ENCODE peak calls at places on chromosomes 13 and 19, in eight cellular contexts. D, L, V, J, Y, W, E and C are unnamed samples.
A peak's percentile ranks its signal among the peaks of the same experiment; 100 is the strongest.

GRCh38 chr19:15126511-15126910 is 19.3 kb downstream of the SYDE1 start:
- DNase-seq in D (no peak), L (no peak), V (no peak), J (no peak), Y (no peak), W (no peak), E (no peak), C (no peak)

GRCh38 chr13:76829572-76830327 is 56.5 kb downstream of the KCTD12 start:
- DNase-seq in D (no peak), L (no peak), V (no peak), J (no peak), Y (no peak), W (no peak), E (no peak), C (no peak)

GRCh38 chr13:51520524-51520923 is 63.7 kb upstream of the WDFY2 start:
- DNase-seq in D (no peak), L (no peak), V (no peak), J (no peak), Y (no peak), W (no peak), E (no peak), C (no peak)

GRCh38 chr19:18832331-18833140 is 777 bp downstream of the UPF1 start:
- DNase-seq in D (no peak), L (no peak), V (no peak), J (no peak), Y (peak; percentile 45), W (no peak), E (no peak), C (peak; percentile 40)

GRCh38 chr13:83150616-83151307 is 731.5 kb downstream of the SLITRK1 start:
- DNase-seq in D (no peak), L (no peak), V (no peak), J (no peak), Y (no peak), W (peak; percentile 85), E (no peak), C (no peak)

GRCh38 chr13:67238277-67238859 is 8.2 kb upstream of the PCDH9 start:
- DNase-seq in D (no peak), L (no peak), V (no peak), J (no peak), Y (peak; percentile 5), W (peak; percentile 73), E (no peak), C (no peak)

GRCh38 chr13:90485441-90485840 is 862.0 kb upstream of the MIR17HG start:
- DNase-seq in D (no peak), L (no peak), V (no peak), J (no peak), Y (peak; percentile 45), W (no peak), E (no peak), C (no peak)

GRCh38 chr13:21949818-21950429 is 279.1 kb downstream of the FGF9 start:
- DNase-seq in D (no peak), L (no peak), V (no peak), J (no peak), Y (no peak), W (no peak), E (no peak), C (no peak)

GRCh38 chr13:33816912-33817311 is 1.0 kb upstream of the RFC3 start:
- DNase-seq in D (no peak), L (no peak), V (no peak), J (no peak), Y (no peak), W (no peak), E (no peak), C (no peak)

GRCh38 chr13:20505405-20506366 is 20.0 kb downstream of the CRYL1 start:
- DNase-seq in D (no peak), L (no peak), V (no peak), J (no peak), Y (no peak), W (peak; percentile 34), E (no peak), C (no peak)

GRCh38 chr19:3699741-3700241 is 477 bp downstream of the PIP5K1C start:
- DNase-seq in D (no peak), L (no peak), V (no peak), J (no peak), Y (no peak), W (no peak), E (no peak), C (no peak)

GRCh38 chr19:246551-246950 is 44.7 kb downstream of the PLPP2 start:
- DNase-seq in D (no peak), L (peak; percentile 16), V (no peak), J (no peak), Y (no peak), W (no peak), E (no peak), C (no peak)

GRCh38 chr13:48431987-48432615 is 19.2 kb upstream of the LPAR6 start:
- DNase-seq in D (no peak), L (no peak), V (no peak), J (no peak), Y (no peak), W (no peak), E (no peak), C (no peak)

GRCh38 chr13:83752141-83752540 is 130.1 kb downstream of the SLITRK1 start:
- DNase-seq in D (no peak), L (no peak), V (no peak), J (no peak), Y (peak; percentile 10), W (no peak), E (no peak), C (no peak)

GRCh38 chr19:47272448-47273312 is 2.0 kb upstream of the INAFM1 start:
- DNase-seq in D (no peak), L (peak; percentile 24), V (no peak), J (peak; percentile 39), Y (no peak), W (no peak), E (no peak), C (peak; percentile 58)

GRCh38 chr13:52348983-52349780 is 56.8 kb downstream of the THSD1 start:
- DNase-seq in D (no peak), L (no peak), V (no peak), J (no peak), Y (peak; percentile 91), W (no peak), E (no peak), C (peak; percentile 22)

GRCh38 chr19:48970923-48971395 is 5.8 kb downstream of the FTL start:
- DNase-seq in D (no peak), L (peak; percentile 87), V (peak; percentile 83), J (peak; percentile 80), Y (peak; percentile 30), W (peak; percentile 77), E (peak; percentile 55), C (peak; percentile 81)

GRCh38 chr19:8831832-8832131 is 322 bp downstream of the ZNF558 start:
- DNase-seq in D (no peak), L (no peak), V (no peak), J (no peak), Y (peak; percentile 52), W (no peak), E (no peak), C (no peak)

GRCh38 chr13:109833071-109833470 is 46.7 kb upstream of the IRS2 start:
- DNase-seq in D (no peak), L (no peak), V (no peak), J (no peak), Y (no peak), W (no peak), E (no peak), C (no peak)

GRCh38 chr13:98089246-98089645 is 53.6 kb upstream of the FARP1 start:
- DNase-seq in D (no peak), L (no peak), V (no peak), J (no peak), Y (no peak), W (no peak), E (no peak), C (no peak)

GRCh38 chr13:113746143-113746525 is 12.9 kb upstream of the TMEM255B start:
- DNase-seq in D (no peak), L (no peak), V (no peak), J (no peak), Y (no peak), W (peak; percentile 24), E (no peak), C (peak; percentile 44)